ENCODE peak calls at places on chromosomes 12 and 14, in eight cellular contexts. N is mesendoderm, F is H9, E is astrocyte, Q is fibroblast of lung, S is GM23248, W is neural progenitor cell, I is SK-N-SH. U is an unnamed sample.

GRCh38 chr12:6607751-6608591 is 792 bp upstream of the CHD4 start:
- DNase-seq in W (peak), S (peak), E (peak), F (peak), N (peak), Q (peak), I (peak), U (peak)

GRCh38 chr14:101620039-101620788 is 58.9 kb downstream of the DIO3 start:
- DNase-seq in E (no peak), S (no peak), F (no peak), I (no peak), W (no peak), Q (no peak), N (no peak), U (no peak)

GRCh38 chr14:75363156-75363555 is 64.7 kb upstream of the JDP2 start:
- DNase-seq in Q (no peak), F (no peak), S (no peak), E (no peak), I (no peak), N (no peak), W (no peak), U (no peak)

GRCh38 chr12:95228617-95229016 is 11.0 kb downstream of the VEZT start:
- DNase-seq in I (no peak), N (no peak), Q (no peak), S (no peak), F (no peak), W (no peak), E (no peak), U (no peak)

GRCh38 chr14:93009471-93010117 is 86.6 kb downstream of the CHGA start:
- DNase-seq in I (peak), S (peak), F (no peak), N (no peak), E (no peak), W (no peak), Q (no peak), U (no peak)

GRCh38 chr14:24911324-24912095 is 138.4 kb downstream of the STXBP6 start:
- DNase-seq in F (no peak), S (peak), I (no peak), W (no peak), Q (peak), N (no peak), E (peak), U (no peak)

GRCh38 chr14:89121961-89122675 is 294.9 kb downstream of the FOXN3 start:
- DNase-seq in I (no peak), W (peak), N (peak), F (peak), E (no peak), Q (no peak), S (no peak), U (no peak)

GRCh38 chr12:22527999-22528398 is 16.3 kb downstream of the C2CD5 start:
- DNase-seq in I (no peak), N (no peak), E (peak), S (peak), F (no peak), W (no peak), Q (peak), U (no peak)

GRCh38 chr14:58430156-58430555 is 2.6 kb downstream of the KIAA0586 start:
- DNase-seq in N (no peak), F (no peak), W (no peak), S (peak), E (peak), Q (peak), I (no peak), U (no peak)

GRCh38 chr14:63852817-63853730 is at the start of gene SYNE2:
- DNase-seq in E (peak), S (peak), W (peak), N (peak), F (peak), Q (peak), I (peak), U (peak)

GRCh38 chr12:121476477-121476876 is 76.6 kb downstream of the RNF34 start:
- DNase-seq in S (no peak), W (no peak), Q (no peak), E (no peak), I (no peak), N (peak), F (peak), U (no peak)

GRCh38 chr14:95402612-95403011 is 82.9 kb upstream of the CLMN start:
- DNase-seq in W (no peak), E (no peak), S (no peak), F (no peak), Q (no peak), N (no peak), I (no peak), U (no peak)

GRCh38 chr12:19695244-19696098 is 256.2 kb downstream of the AEBP2 start:
- DNase-seq in E (peak), S (no peak), I (no peak), F (no peak), N (no peak), Q (peak), W (no peak), U (no peak)

GRCh38 chr14:22265319-22266140 is 323.5 kb downstream of the DAD1 start:
- DNase-seq in S (no peak), F (no peak), I (no peak), E (no peak), N (peak), W (peak), Q (peak), U (no peak)

GRCh38 chr12:40819427-40820108 is 127.3 kb downstream of the CNTN1 start:
- DNase-seq in Q (no peak), N (peak), S (no peak), I (no peak), E (no peak), F (peak), W (peak), U (no peak)

GRCh38 chr14:96090441-96091148 is 51.4 kb downstream of the C14orf132 start:
- DNase-seq in Q (peak), E (peak), I (peak), S (peak), W (no peak), N (no peak), F (no peak), U (no peak)

GRCh38 chr12:112121780-112122565 is 3.4 kb upstream of the TRAFD1 start:
- DNase-seq in N (peak), F (peak), I (no peak), S (peak), Q (peak), E (peak), W (no peak), U (no peak)

GRCh38 chr12:22893878-22894277 is 268.9 kb downstream of the ETNK1 start:
- DNase-seq in W (no peak), N (no peak), E (no peak), Q (no peak), F (no peak), I (no peak), S (no peak), U (no peak)

GRCh38 chr14:99186956-99187690 is 84.9 kb downstream of the BCL11B start:
- DNase-seq in Q (no peak), W (no peak), F (no peak), S (no peak), I (no peak), E (no peak), N (no peak), U (no peak)

GRCh38 chr12:72072613-72073212 is 134.1 kb downstream of the TPH2 start:
- DNase-seq in W (no peak), Q (no peak), S (no peak), N (no peak), F (no peak), I (peak), E (no peak), U (no peak)

GRCh38 chr14:80278293-80279037 is 67.2 kb upstream of the DIO2 start:
- DNase-seq in Q (peak), E (peak), W (no peak), N (no peak), S (peak), I (no peak), F (no peak), U (no peak)

GRCh38 chr12:46572644-46573630 is 200.4 kb upstream of the SLC38A2 start:
- DNase-seq in Q (no peak), W (no peak), N (no peak), E (no peak), S (peak), F (no peak), I (no peak), U (no peak)

GRCh38 chr12:12488823-12489528 is 73.7 kb downstream of the DUSP16 start:
- DNase-seq in W (no peak), I (no peak), F (no peak), S (no peak), Q (no peak), E (no peak), N (no peak), U (no peak)

DNA sequence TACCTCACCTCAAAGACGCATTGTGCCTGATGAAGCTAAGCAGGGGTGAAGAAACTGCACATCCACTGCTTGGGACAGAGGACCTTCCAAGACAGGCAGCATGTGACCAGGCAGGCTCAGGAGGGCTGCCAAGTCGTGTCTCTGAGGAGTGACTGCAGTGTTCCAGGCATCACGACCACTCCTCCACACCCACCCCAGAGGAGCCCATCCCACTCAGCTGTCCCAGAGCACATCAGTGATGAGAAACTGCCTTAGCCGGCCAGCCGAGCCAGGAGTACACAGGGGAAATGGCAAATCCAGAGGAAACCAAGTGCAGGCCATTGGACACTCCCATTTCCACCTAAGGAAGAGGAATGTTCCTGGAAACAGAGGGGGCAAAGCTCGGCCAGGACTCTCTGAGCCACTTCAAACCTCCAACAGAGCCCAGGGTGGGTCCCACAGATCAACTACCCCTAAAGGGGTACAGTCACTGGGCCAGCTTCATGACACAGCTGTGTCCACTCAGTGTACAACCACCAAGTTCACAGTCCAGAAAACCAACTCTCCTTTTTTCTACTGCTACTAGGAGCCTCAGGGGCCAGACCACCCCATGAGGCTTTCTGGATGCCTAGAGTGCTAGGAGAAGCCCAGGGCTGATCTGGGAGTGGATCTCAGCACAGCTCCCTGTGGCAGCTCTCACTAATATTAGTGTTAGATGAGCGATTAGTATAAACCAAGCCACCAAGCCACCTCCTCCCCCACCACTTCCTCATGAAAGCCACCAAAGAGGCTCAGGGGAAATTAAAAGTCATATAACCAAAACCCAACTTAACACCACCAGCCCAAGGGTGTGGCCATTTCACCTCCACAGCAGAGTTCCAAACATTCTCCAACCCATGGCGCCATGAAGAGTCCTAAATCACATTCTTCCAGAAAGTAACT is 15.4 kb downstream of the PXN start:
- DNase-seq in I (no peak), N (no peak), Q (no peak), S (peak), F (peak), E (no peak), W (no peak), U (no peak)
- H3K9ac ChIP-seq in I (no peak), N (peak), Q (no peak), S (peak), F (no peak), E (no peak), W (no peak), U (no peak)

DNA sequence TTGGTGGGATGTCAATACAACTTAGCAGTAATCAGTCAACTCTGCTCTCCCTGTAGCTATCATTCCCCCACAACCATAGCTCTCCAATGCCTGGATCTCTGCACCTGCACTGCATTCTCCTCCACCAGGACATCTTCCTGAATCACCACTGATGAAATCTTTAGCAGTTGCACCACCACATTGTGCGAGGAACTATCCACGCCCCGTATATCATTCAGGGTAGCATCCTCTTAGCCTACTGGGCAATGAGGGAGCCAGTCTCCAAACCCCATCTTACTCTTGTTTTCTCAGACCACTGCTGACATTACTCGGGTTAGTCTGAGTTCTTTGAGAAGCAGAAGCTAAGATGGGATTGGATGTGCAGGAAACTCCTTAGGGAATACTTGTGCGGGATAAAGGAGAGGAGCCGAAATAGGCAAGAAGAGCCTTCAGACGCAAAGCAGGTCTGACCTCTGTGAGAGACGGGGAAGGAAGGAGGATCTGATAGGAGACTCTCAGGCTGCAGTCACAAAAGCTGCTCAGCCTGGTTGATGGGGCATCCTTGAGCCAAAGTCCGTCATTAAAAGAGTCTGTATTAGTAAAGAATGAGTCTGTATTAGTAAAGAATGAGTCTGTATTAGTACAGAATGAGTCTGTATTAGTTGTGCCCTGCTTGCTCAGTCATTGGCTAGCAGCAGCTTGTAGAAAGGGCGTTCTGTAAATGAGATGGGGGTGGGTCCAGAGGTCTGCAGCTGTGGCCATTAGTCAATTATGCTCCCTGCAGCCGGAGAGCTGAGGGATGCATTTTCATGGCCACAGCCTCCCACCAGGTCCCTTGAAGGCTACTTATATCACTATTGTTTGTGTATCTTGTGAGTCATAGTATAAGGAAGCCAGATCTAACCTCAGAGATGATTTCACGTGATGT is 49.6 kb upstream of the RASSF3 start:
- DNase-seq in W (peak), N (no peak), I (peak), F (peak), S (peak), Q (peak), E (peak), U (no peak)
- H3K4me2 ChIP-seq in W (no peak), N (no peak), I (peak), F (no peak), S (peak), Q (peak), E (peak), U (no peak)

GRCh38 chr14:84085493-84085892 is 1444.5 kb upstream of the FLRT2 start:
- DNase-seq in F (no peak), Q (no peak), I (no peak), N (no peak), E (no peak), S (no peak), W (no peak), U (no peak)

GRCh38 chr14:84086714-84087113 is 1443.2 kb upstream of the FLRT2 start:
- DNase-seq in I (no peak), F (no peak), Q (no peak), E (no peak), N (no peak), W (no peak), S (no peak), U (no peak)

GRCh38 chr14:84087986-84088531 is 1441.9 kb upstream of the FLRT2 start:
- DNase-seq in S (no peak), N (no peak), W (no peak), E (no peak), Q (no peak), F (no peak), I (no peak), U (no peak)

GRCh38 chr14:84080961-84081360 is 1449.0 kb upstream of the FLRT2 start:
- DNase-seq in E (no peak), S (no peak), Q (no peak), F (no peak), N (no peak), W (no peak), I (no peak), U (no peak)

DNA sequence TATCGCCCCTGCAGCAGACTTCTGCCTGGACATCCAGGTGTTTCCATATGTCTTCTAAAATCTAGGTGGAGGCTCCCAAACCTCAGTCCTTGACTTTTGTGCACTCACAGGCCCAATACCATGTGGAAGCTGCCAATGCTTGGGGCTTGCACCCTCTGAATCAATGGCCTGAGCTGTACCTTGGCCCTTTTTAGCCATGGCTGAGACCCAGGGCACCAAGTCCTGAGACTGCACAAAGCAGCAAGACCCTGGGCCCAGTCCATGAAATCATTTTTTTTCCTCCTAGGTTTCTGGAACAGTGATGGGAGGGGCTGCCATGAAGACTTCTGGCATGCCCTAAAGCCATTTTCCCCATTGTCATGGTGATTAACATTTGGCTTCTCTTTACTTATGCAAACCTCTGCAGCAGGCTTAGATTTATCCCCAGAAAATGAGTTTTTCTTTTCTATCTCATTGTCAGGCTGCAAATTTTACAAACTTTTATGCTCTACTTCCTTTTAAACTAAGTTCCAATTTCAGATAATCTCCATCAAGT is 1445.8 kb upstream of the FLRT2 start:
- DNase-seq in F (no peak), W (no peak), Q (no peak), I (no peak), N (peak), E (no peak), S (no peak), U (no peak)
- H3K9ac ChIP-seq in F (no peak), W (no peak), Q (no peak), I (no peak), N (no peak), E (no peak), S (no peak), U (no peak)

GRCh38 chr12:2281446-2281845 is 228.7 kb downstream of the CACNA1C start:
- DNase-seq in W (no peak), F (no peak), I (no peak), Q (no peak), S (no peak), N (no peak), E (no peak), U (no peak)
- H3K4me2 ChIP-seq in W (no peak), F (no peak), I (no peak), Q (no peak), S (no peak), N (no peak), E (no peak), U (no peak)

U was measured in MM.1S.